ENCODE peak calls at places on chromosomes 3 and 15, in five cellular contexts. R is stomach, C is H9, U is RWPE1, W is dorsolateral prefrontal cortex. S is an unnamed sample.
A peak's percentile ranks its signal among the peaks of the same experiment; 100 is the strongest.

GRCh38 chr3:181912384-181912783 is 200.7 kb downstream of the SOX2 start:
- DNase-seq in C (no peak), W (no peak), U (no peak), R (no peak), S (no peak)

GRCh38 chr15:64536244-64536836 is 76.0 kb downstream of the ZNF609 start:
- DNase-seq in R (no peak), U (peak; percentile 92), W (no peak), C (no peak), S (no peak)

GRCh38 chr3:198032445-198032936 is 72.5 kb downstream of the LMLN start:
- DNase-seq in U (no peak), R (no peak), W (no peak), C (peak; percentile 27), S (peak; percentile 10)

GRCh38 chr15:59931642-59932296 is 72.3 kb upstream of the FOXB1 start:
- DNase-seq in U (no peak), W (no peak), R (no peak), C (no peak), S (no peak)

GRCh38 chr15:76147906-76148553 is 88.2 kb downstream of the TMEM266 start:
- DNase-seq in U (peak; percentile 89), W (peak; percentile 22), R (peak; percentile 68), C (peak; percentile 76), S (peak; percentile 71)

GRCh38 chr3:123953735-123954134 is 7.3 kb downstream of the CCDC14 start:
- DNase-seq in R (no peak), U (no peak), W (no peak), C (no peak), S (no peak)

GRCh38 chr3:1600700-1601418 is 497.8 kb upstream of the CNTN4 start:
- DNase-seq in C (no peak), R (no peak), W (no peak), U (no peak), S (no peak)

GRCh38 chr3:54304867-54305266 is 182.5 kb downstream of the CACNA2D3 start:
- DNase-seq in C (no peak), W (no peak), R (no peak), U (no peak), S (no peak)

GRCh38 chr3:182618981-182619591 is 174.2 kb upstream of the ATP11B start:
- DNase-seq in W (no peak), U (peak; percentile 65), R (no peak), C (no peak), S (no peak)

GRCh38 chr15:90597477-90598052 is 67.8 kb downstream of the CRTC3 start:
- DNase-seq in C (no peak), W (no peak), R (no peak), U (no peak), S (no peak)

GRCh38 chr15:23532019-23532418 is 33.5 kb upstream of the MKRN3 start:
- DNase-seq in U (no peak), W (no peak), C (no peak), R (no peak), S (peak; percentile 60)

GRCh38 chr3:55440406-55440708 is 46.7 kb downstream of the WNT5A start:
- DNase-seq in U (no peak), C (no peak), R (no peak), W (no peak), S (no peak)

GRCh38 chr3:37862219-37862711 is 585 bp downstream of the CTDSPL start:
- DNase-seq in U (peak; percentile 26), W (peak; percentile 57), R (peak; percentile 51), C (peak; percentile 51), S (peak; percentile 26)

GRCh38 chr15:91849749-91850161 is 3.8 kb upstream of the SLCO3A1 start:
- DNase-seq in U (peak; percentile 59), W (no peak), R (no peak), C (no peak), S (no peak)

GRCh38 chr3:20773320-20773984 is 587.4 kb upstream of the SGO1 start:
- DNase-seq in R (no peak), U (no peak), C (no peak), W (no peak), S (no peak)

GRCh38 chr3:108106031-108106430 is 15.2 kb upstream of the CD47 start:
- DNase-seq in U (no peak), R (no peak), W (no peak), C (no peak), S (no peak)

GRCh38 chr3:15645246-15645645 is 43.7 kb downstream of the BTD start:
- DNase-seq in U (no peak), W (no peak), C (no peak), R (no peak), S (no peak)

GRCh38 chr15:65901836-65902235 is 32.5 kb downstream of the RAB11A start:
- DNase-seq in R (no peak), C (no peak), U (no peak), W (no peak), S (no peak)

GRCh38 chr3:167829057-167829456 is 93.5 kb downstream of the SERPINI1 start:
- DNase-seq in W (no peak), U (no peak), C (no peak), R (no peak), S (no peak)

GRCh38 chr3:179688847-179689246 is 36.0 kb downstream of the USP13 start:
- DNase-seq in U (no peak), W (no peak), R (no peak), C (no peak), S (no peak)

GRCh38 chr15:90679959-90680358 is 37.2 kb upstream of the BLM start:
- DNase-seq in R (no peak), C (no peak), W (no peak), U (no peak), S (no peak)

GRCh38 chr3:155647196-155647595 is 97.7 kb downstream of the PLCH1 start:
- DNase-seq in W (no peak), R (no peak), C (no peak), U (no peak), S (no peak)

GRCh38 chr3:14548321-14548729 is 8.2 kb upstream of the GRIP2 start:
- DNase-seq in R (peak; percentile 75), C (peak; percentile 72), W (peak; percentile 54), U (peak; percentile 31), S (peak; percentile 88)

GRCh38 chr3:64152100-64152499 is 73.2 kb downstream of the PRICKLE2 start:
- DNase-seq in W (no peak), U (no peak), C (no peak), R (no peak), S (no peak)

GRCh38 chr3:86388848-86389247 is 602.1 kb downstream of the VGLL3 start:
- DNase-seq in C (no peak), W (no peak), U (no peak), R (no peak), S (peak; percentile 11)

GRCh38 chr3:156742401-156742800 is 68.0 kb downstream of the TIPARP start:
- DNase-seq in C (no peak), U (no peak), R (no peak), W (no peak), S (no peak)
- H3K27ac ChIP-seq in C (no peak overlapping the region), U (no peak overlapping the region), R (no peak overlapping the region), W (no peak overlapping the region), S (no peak overlapping the region)

GRCh38 chr15:25671132-25671531 is 192.0 kb downstream of the ATP10A start:
- DNase-seq in U (no peak), W (no peak), C (no peak), R (no peak), S (no peak)
- H3K27ac ChIP-seq in U (no peak overlapping the region), W (peak overlapping the region; percentile 21), C (no peak overlapping the region), R (peak overlapping the region; percentile 86), S (peak overlapping the region; percentile 29)

DNA sequence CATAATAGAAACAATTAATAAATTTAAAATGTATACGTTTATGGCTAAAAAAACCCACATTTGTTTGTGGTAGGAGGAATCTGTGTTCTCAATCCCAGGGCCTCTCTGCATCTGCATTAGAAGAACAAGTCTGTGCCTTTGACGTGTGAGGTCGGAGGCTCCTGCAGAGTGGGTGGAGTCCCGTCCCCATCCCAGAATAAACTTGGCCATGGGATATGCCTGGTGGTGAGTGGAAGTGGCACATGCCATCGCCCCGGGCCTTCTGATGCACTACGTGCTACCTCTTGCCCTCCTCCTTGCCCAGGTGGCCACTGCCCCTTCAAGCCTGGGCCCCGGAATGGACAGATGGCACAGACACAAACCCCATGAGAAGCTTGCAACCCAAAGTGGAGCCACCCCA is 131.1 kb upstream of the NSMCE3 start:
- DNase-seq in C (peak; percentile 79), R (no peak), U (no peak), W (no peak), S (no peak)
- H3K27ac ChIP-seq in C (no peak overlapping the region), R (no peak overlapping the region), U (no peak overlapping the region), W (no peak overlapping the region), S (no peak overlapping the region)

GRCh38 chr3:183927059-183927458 is 42.4 kb upstream of the PARL start:
- DNase-seq in R (no peak), U (no peak), W (no peak), C (no peak), S (no peak)

GRCh38 chr3:183924956-183925355 is 40.3 kb upstream of the PARL start:
- DNase-seq in R (peak; percentile 62), W (no peak), C (no peak), U (peak; percentile 94), S (no peak)

GRCh38 chr3:183930069-183930468 is 45.4 kb upstream of the PARL start:
- DNase-seq in W (no peak), R (peak; percentile 62), C (no peak), U (no peak), S (no peak)

GRCh38 chr3:183921096-183921495 is 36.4 kb upstream of the PARL start:
- DNase-seq in R (no peak), W (no peak), C (no peak), U (no peak), S (no peak)

DNA sequence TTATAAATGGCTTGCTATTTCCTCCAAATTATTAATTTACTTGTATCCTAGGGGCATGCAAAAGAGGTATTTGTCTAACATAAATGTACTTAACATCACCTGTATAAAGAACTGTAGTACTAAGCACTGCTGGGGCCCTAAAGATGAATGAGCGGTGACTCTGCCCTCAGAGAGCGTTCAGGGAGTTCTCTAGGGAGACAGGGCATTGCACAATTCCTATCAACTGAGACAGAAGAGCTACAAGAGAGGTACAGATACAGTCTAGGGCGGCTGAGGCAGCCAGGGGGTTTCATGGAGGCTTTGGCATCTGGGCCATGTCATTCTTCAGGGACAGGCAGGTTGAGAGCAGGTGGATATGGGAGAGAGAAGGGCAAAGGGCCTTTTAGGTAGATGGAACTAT is 39.9 kb upstream of the PARL start:
- DNase-seq in W (no peak), R (no peak), C (no peak), U (no peak), S (no peak)
- H3K27ac ChIP-seq in W (no peak overlapping the region), R (peak overlapping the region; percentile 44), C (no peak overlapping the region), U (peak overlapping the region; percentile 80), S (no peak overlapping the region)

GRCh38 chr3:71051259-71051595 is 532.3 kb downstream of the FOXP1 start:
- DNase-seq in C (no peak), R (no peak), W (no peak), U (no peak), S (no peak)
- H3K27ac ChIP-seq in C (no peak overlapping the region), R (peak overlapping the region; percentile 67), W (peak overlapping the region; percentile 85), U (no peak overlapping the region), S (no peak overlapping the region)

DNA sequence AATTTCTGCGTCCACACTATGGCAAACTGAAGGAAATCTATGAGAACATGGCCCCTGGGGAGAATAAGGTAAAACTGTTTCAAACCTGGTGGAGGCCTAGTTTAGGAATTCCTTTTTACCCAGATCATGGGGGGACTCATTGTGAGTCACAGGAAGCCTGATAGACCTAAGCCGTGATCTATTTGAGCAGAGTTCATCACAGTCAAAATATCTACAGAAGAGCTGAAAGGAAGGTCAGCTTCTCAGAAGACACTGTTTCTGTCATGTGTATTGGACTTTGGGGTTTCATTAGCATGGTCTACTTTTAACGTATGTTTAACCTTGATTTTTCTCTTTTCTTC is 1.3 kb downstream of the PSMD2 start:
- DNase-seq in U (peak; percentile 64), C (no peak), R (no peak), W (no peak), S (no peak)
- H3K27ac ChIP-seq in U (no peak overlapping the region), C (no peak overlapping the region), R (no peak overlapping the region), W (no peak overlapping the region), S (no peak overlapping the region)

GRCh38 chr15:31307270-31308184 is 19.1 kb upstream of the KLF13 start:
- DNase-seq in R (no peak), C (no peak), W (no peak), U (no peak), S (no peak)
- H3K27ac ChIP-seq in R (no peak overlapping the region), C (no peak overlapping the region), W (peak overlapping the region; percentile 95), U (no peak overlapping the region), S (no peak overlapping the region)

S was measured in WERI-Rb-1.